ENCODE peak calls at places on chromosomes 2 and 18, in seven cellular contexts. One of them, this sample, is unnamed.

GRCh38 chr18:74731097-74731496 is 133.4 kb downstream of the ZNF407 start:
- DNase-seq in A549: no peak
- DNase-seq in tibial nerve: no peak
- DNase-seq in Caco-2: no peak
- DNase-seq in SJCRH30: peak; percentile 4
- DNase-seq in lung: no peak
- DNase-seq in uterus: no peak
- DNase-seq in this sample: no peak

GRCh38 chr18:74791501-74792188 is 194.0 kb downstream of the ZNF407 start:
- DNase-seq in A549: no peak
- DNase-seq in tibial nerve: no peak
- DNase-seq in Caco-2: no peak
- DNase-seq in SJCRH30: no peak
- DNase-seq in lung: no peak
- DNase-seq in uterus: no peak
- DNase-seq in this sample: no peak

GRCh38 chr2:138275292-138275690 is 226.3 kb upstream of the SPOPL start:
- DNase-seq in A549: no peak
- DNase-seq in tibial nerve: no peak
- DNase-seq in Caco-2: no peak
- DNase-seq in SJCRH30: no peak
- DNase-seq in lung: no peak
- DNase-seq in uterus: no peak
- DNase-seq in this sample: peak; percentile 22

GRCh38 chr2:240590681-240591111 is 4.2 kb downstream of the CAPN10 start:
- DNase-seq in A549: no peak
- DNase-seq in tibial nerve: no peak
- DNase-seq in Caco-2: no peak
- DNase-seq in SJCRH30: no peak
- DNase-seq in lung: no peak
- DNase-seq in uterus: no peak
- DNase-seq in this sample: no peak

GRCh38 chr2:16664809-16665745 is 557 bp downstream of the CYRIA start:
- DNase-seq in A549: peak; percentile 17
- DNase-seq in tibial nerve: no peak
- DNase-seq in Caco-2: no peak
- DNase-seq in SJCRH30: peak; percentile 55
- DNase-seq in lung: no peak
- DNase-seq in uterus: no peak
- DNase-seq in this sample: peak; percentile 10

GRCh38 chr18:46939337-46939963 is 22.0 kb downstream of the KATNAL2 start:
- DNase-seq in A549: no peak
- DNase-seq in tibial nerve: no peak
- DNase-seq in Caco-2: peak; percentile 7
- DNase-seq in SJCRH30: peak; percentile 91
- DNase-seq in lung: no peak
- DNase-seq in uterus: no peak
- DNase-seq in this sample: peak; percentile 63

GRCh38 chr2:44884677-44885076 is 56.8 kb upstream of the SIX3 start:
- DNase-seq in A549: no peak
- DNase-seq in tibial nerve: no peak
- DNase-seq in Caco-2: no peak
- DNase-seq in SJCRH30: no peak
- DNase-seq in lung: no peak
- DNase-seq in uterus: no peak
- DNase-seq in this sample: no peak

GRCh38 chr18:74023220-74023619 is 124.4 kb downstream of the FBXO15 start:
- DNase-seq in A549: no peak
- DNase-seq in tibial nerve: no peak
- DNase-seq in Caco-2: no peak
- DNase-seq in SJCRH30: no peak
- DNase-seq in lung: no peak
- DNase-seq in uterus: no peak
- DNase-seq in this sample: no peak

GRCh38 chr2:149573760-149574159 is 13.8 kb downstream of the MMADHC start:
- DNase-seq in A549: no peak
- DNase-seq in tibial nerve: no peak
- DNase-seq in Caco-2: no peak
- DNase-seq in SJCRH30: peak; percentile 17
- DNase-seq in lung: no peak
- DNase-seq in uterus: no peak
- DNase-seq in this sample: no peak

GRCh38 chr2:173258704-173259103 is 96.0 kb upstream of the CDCA7 start:
- DNase-seq in A549: no peak
- DNase-seq in tibial nerve: no peak
- DNase-seq in Caco-2: no peak
- DNase-seq in SJCRH30: no peak
- DNase-seq in lung: no peak
- DNase-seq in uterus: no peak
- DNase-seq in this sample: no peak

GRCh38 chr2:28296904-28297303 is 95.8 kb upstream of the FOSL2 start:
- DNase-seq in A549: no peak
- DNase-seq in tibial nerve: no peak
- DNase-seq in Caco-2: no peak
- DNase-seq in SJCRH30: no peak
- DNase-seq in lung: no peak
- DNase-seq in uterus: no peak
- DNase-seq in this sample: no peak

GRCh38 chr2:165149439-165149838 is 54.4 kb downstream of the SCN3A start:
- DNase-seq in A549: no peak
- DNase-seq in tibial nerve: no peak
- DNase-seq in Caco-2: no peak
- DNase-seq in SJCRH30: no peak
- DNase-seq in lung: no peak
- DNase-seq in uterus: no peak
- DNase-seq in this sample: no peak

GRCh38 chr18:3044931-3045698 is 32.2 kb upstream of the LPIN2 start:
- DNase-seq in A549: no peak
- DNase-seq in tibial nerve: no peak
- DNase-seq in Caco-2: no peak
- DNase-seq in SJCRH30: peak; percentile 21
- DNase-seq in lung: peak; percentile 70
- DNase-seq in uterus: no peak
- DNase-seq in this sample: peak; percentile 46

GRCh38 chr18:45901654-45902210 is 65.4 kb downstream of the EPG5 start:
- DNase-seq in A549: no peak
- DNase-seq in tibial nerve: no peak
- DNase-seq in Caco-2: no peak
- DNase-seq in SJCRH30: no peak
- DNase-seq in lung: no peak
- DNase-seq in uterus: no peak
- DNase-seq in this sample: no peak

GRCh38 chr18:12031836-12032235 is 50.5 kb downstream of the IMPA2 start:
- DNase-seq in A549: no peak
- DNase-seq in tibial nerve: peak; percentile 66
- DNase-seq in Caco-2: no peak
- DNase-seq in SJCRH30: no peak
- DNase-seq in lung: no peak
- DNase-seq in uterus: peak; percentile 61
- DNase-seq in this sample: no peak

DNA sequence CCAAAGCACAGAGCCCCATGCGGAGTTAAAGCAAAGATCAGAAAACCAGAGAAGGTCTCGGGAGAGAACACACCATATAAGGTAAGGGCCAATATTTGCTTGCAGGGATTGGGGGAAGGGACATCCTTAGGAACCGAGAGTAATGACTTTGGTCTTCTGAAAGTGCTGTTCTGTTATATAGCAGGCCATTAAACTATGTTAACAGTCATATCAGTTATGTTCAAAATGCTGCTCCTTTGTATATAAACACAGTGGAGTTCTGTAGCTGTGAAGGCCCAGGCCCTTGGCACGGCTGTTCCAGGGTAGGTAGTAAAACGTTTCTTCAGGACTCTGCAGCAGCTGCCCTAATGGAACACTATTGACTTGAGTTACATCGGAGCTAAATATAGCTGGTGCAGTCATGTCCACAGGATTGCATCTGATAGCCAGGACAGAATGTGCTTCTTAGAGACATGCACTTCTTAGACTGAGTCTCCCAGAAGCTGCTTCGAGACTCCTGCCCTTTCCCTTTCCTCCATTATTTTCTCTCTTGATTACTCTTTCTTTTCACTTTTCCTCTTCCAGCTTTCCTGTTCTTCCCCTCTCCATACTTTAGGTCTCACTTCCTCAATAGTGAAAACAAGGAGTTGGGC is 122.4 kb downstream of the SETBP1 start:
- DNase-seq in A549: no peak
- DNase-seq in tibial nerve: no peak
- DNase-seq in Caco-2: peak; percentile 24
- DNase-seq in SJCRH30: peak; percentile 70
- DNase-seq in lung: no peak
- DNase-seq in uterus: peak; percentile 87
- DNase-seq in this sample: no peak
- H3K4me1 ChIP-seq in A549: peaks cover 6% of the 10 kb centered on the region
- H3K4me1 ChIP-seq in tibial nerve: peaks cover 38% of the 10 kb centered on the region
- H3K4me1 ChIP-seq in Caco-2: peaks cover 56% of the 10 kb centered on the region
- H3K4me1 ChIP-seq in SJCRH30: peaks cover 16% of the 10 kb centered on the region
- H3K4me1 ChIP-seq in lung: peaks cover 25% of the 10 kb centered on the region
- H3K4me1 ChIP-seq in uterus: no peaks in the 10 kb centered on the region
- H3K4me1 ChIP-seq in this sample: no peaks in the 10 kb centered on the region

GRCh38 chr2:65227471-65228248 is at the start of gene ACTR2:
- DNase-seq in A549: peak; percentile 86
- DNase-seq in tibial nerve: peak; percentile 89
- DNase-seq in Caco-2: peak; percentile 98
- DNase-seq in SJCRH30: peak; percentile 98
- DNase-seq in lung: peak; percentile 97
- DNase-seq in uterus: peak; percentile 95
- DNase-seq in this sample: peak; percentile 96

GRCh38 chr2:65227035-65227470 is 578 bp upstream of the ACTR2 start:
- DNase-seq in A549: no peak
- DNase-seq in tibial nerve: no peak
- DNase-seq in Caco-2: no peak
- DNase-seq in SJCRH30: no peak
- DNase-seq in lung: peak; percentile 50
- DNase-seq in uterus: no peak
- DNase-seq in this sample: no peak

GRCh38 chr2:65231121-65231520 is 3.5 kb downstream of the ACTR2 start:
- DNase-seq in A549: no peak
- DNase-seq in tibial nerve: no peak
- DNase-seq in Caco-2: no peak
- DNase-seq in SJCRH30: no peak
- DNase-seq in lung: no peak
- DNase-seq in uterus: no peak
- DNase-seq in this sample: no peak

GRCh38 chr2:65231892-65232477 is 4.4 kb downstream of the ACTR2 start:
- DNase-seq in A549: no peak
- DNase-seq in tibial nerve: no peak
- DNase-seq in Caco-2: no peak
- DNase-seq in SJCRH30: no peak
- DNase-seq in lung: no peak
- DNase-seq in uterus: no peak
- DNase-seq in this sample: no peak

DNA sequence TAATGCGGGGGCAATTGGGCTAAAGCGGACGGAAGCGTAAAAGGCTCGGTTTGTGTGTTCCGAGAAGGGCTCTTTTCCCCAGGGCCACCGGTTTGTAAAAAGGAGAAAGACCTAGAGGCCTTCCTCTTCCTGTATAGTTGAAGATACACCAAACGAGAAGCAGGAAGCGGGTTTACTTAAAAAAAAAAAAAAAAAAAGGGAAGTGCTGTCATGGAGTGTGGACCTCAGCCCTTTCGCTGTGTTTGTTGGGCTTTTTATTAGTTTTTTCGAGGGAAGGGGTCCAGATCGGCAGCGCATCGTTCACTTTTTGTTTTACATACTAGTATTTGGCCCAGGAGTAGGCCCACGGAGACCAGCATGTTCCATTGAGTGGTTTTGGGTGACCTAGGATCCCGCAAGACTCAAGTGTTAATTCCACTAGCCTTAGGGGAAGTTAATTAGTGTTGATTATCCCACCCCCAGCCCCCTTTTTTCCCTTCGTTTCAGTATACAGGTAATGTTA is 669 bp downstream of the ACTR2 start:
- DNase-seq in A549: no peak
- DNase-seq in tibial nerve: no peak
- DNase-seq in Caco-2: no peak
- DNase-seq in SJCRH30: no peak
- DNase-seq in lung: no peak
- DNase-seq in uterus: no peak
- DNase-seq in this sample: no peak
- H3K4me1 ChIP-seq in A549: peaks cover 43% of the 10 kb centered on the region
- H3K4me1 ChIP-seq in tibial nerve: peaks cover 52% of the 10 kb centered on the region
- H3K4me1 ChIP-seq in Caco-2: peaks cover 15% of the 10 kb centered on the region
- H3K4me1 ChIP-seq in SJCRH30: peaks cover 7% of the 10 kb centered on the region
- H3K4me1 ChIP-seq in lung: peaks cover 10% of the 10 kb centered on the region
- H3K4me1 ChIP-seq in uterus: no peaks in the 10 kb centered on the region
- H3K4me1 ChIP-seq in this sample: peaks cover 20% of the 10 kb centered on the region

GRCh38 chr2:168183308-168183997 is 63.9 kb downstream of the STK39 start:
- DNase-seq in A549: no peak
- DNase-seq in tibial nerve: no peak
- DNase-seq in Caco-2: no peak
- DNase-seq in SJCRH30: no peak
- DNase-seq in lung: no peak
- DNase-seq in uterus: no peak
- DNase-seq in this sample: no peak
- H3K4me1 ChIP-seq in A549: peaks cover 12% of the 10 kb centered on the region
- H3K4me1 ChIP-seq in tibial nerve: peaks cover 51% of the 10 kb centered on the region
- H3K4me1 ChIP-seq in Caco-2: peaks cover 36% of the 10 kb centered on the region
- H3K4me1 ChIP-seq in SJCRH30: no peaks in the 10 kb centered on the region
- H3K4me1 ChIP-seq in lung: peaks cover 40% of the 10 kb centered on the region
- H3K4me1 ChIP-seq in uterus: no peaks in the 10 kb centered on the region
- H3K4me1 ChIP-seq in this sample: peaks cover 72% of the 10 kb centered on the region

GRCh38 chr2:231548752-231549151 is 18.5 kb upstream of the NMUR1 start:
- DNase-seq in A549: no peak
- DNase-seq in tibial nerve: no peak
- DNase-seq in Caco-2: no peak
- DNase-seq in SJCRH30: no peak
- DNase-seq in lung: no peak
- DNase-seq in uterus: no peak
- DNase-seq in this sample: no peak

GRCh38 chr2:231547315-231548110 is 17.3 kb upstream of the NMUR1 start:
- DNase-seq in A549: no peak
- DNase-seq in tibial nerve: no peak
- DNase-seq in Caco-2: no peak
- DNase-seq in SJCRH30: no peak
- DNase-seq in lung: no peak
- DNase-seq in uterus: no peak
- DNase-seq in this sample: no peak

GRCh38 chr2:231545105-231545902 is 15.1 kb upstream of the NMUR1 start:
- DNase-seq in A549: no peak
- DNase-seq in tibial nerve: no peak
- DNase-seq in Caco-2: no peak
- DNase-seq in SJCRH30: peak; percentile 65
- DNase-seq in lung: peak; percentile 64
- DNase-seq in uterus: no peak
- DNase-seq in this sample: no peak

GRCh38 chr2:231549446-231550239 is 19.4 kb upstream of the NMUR1 start:
- DNase-seq in A549: no peak
- DNase-seq in tibial nerve: no peak
- DNase-seq in Caco-2: no peak
- DNase-seq in SJCRH30: no peak
- DNase-seq in lung: no peak
- DNase-seq in uterus: no peak
- DNase-seq in this sample: no peak

GRCh38 chr2:231546014-231546413 is 15.8 kb upstream of the NMUR1 start:
- DNase-seq in A549: no peak
- DNase-seq in tibial nerve: no peak
- DNase-seq in Caco-2: no peak
- DNase-seq in SJCRH30: no peak
- DNase-seq in lung: no peak
- DNase-seq in uterus: no peak
- DNase-seq in this sample: no peak
- H3K4me1 ChIP-seq in A549: no peaks in the 10 kb centered on the region
- H3K4me1 ChIP-seq in tibial nerve: peaks cover 11% of the 10 kb centered on the region
- H3K4me1 ChIP-seq in Caco-2: no peaks in the 10 kb centered on the region
- H3K4me1 ChIP-seq in SJCRH30: peaks cover 7% of the 10 kb centered on the region
- H3K4me1 ChIP-seq in lung: peaks cover 5% of the 10 kb centered on the region
- H3K4me1 ChIP-seq in uterus: no peaks in the 10 kb centered on the region
- H3K4me1 ChIP-seq in this sample: no peaks in the 10 kb centered on the region